ENCODE peak calls at places on chromosomes 4 and X, in five cellular contexts. Q is OCI-LY7, U is NCI-H1092, P is GM20000, R is keratinocyte. I is an unnamed sample.

GRCh38 chr4:116688536-116688935 is 396.8 kb downstream of the TRAM1L1 start:
- DNase-seq in Q (no peak), U (no peak), P (no peak), R (no peak), I (no peak)

GRCh38 chr4:100069207-100069606 is 119.1 kb upstream of the H2AZ1 start:
- DNase-seq in Q (no peak), U (no peak), P (no peak), R (no peak), I (no peak)

GRCh38 chrX:65726708-65727107 is 59.3 kb downstream of the MSN start:
- DNase-seq in Q (no peak), U (no peak), P (no peak), R (no peak), I (no peak)

GRCh38 chr4:54683616-54684346 is 26.0 kb downstream of the KIT start:
- DNase-seq in Q (peak; percentile 37), U (no peak), P (no peak), R (no peak), I (no peak)

GRCh38 chrX:63434665-63435064 is 83.5 kb upstream of the SPIN4 start:
- DNase-seq in Q (no peak), U (no peak), P (no peak), R (no peak), I (no peak)

GRCh38 chrX:129360175-129360574 is 163.1 kb downstream of the SMARCA1 start:
- DNase-seq in Q (peak; percentile 47), U (peak; percentile 46), P (peak; percentile 13), R (peak; percentile 11), I (peak; percentile 60)

GRCh38 chr4:38860788-38861424 is 4.3 kb upstream of the TLR6 start:
- DNase-seq in Q (peak; percentile 90), U (peak; percentile 19), P (peak; percentile 82), R (peak; percentile 46), I (no peak)

GRCh38 chrX:12405306-12405705 is 267.0 kb downstream of the FRMPD4 start:
- DNase-seq in Q (no peak), U (no peak), P (no peak), R (no peak), I (no peak)

GRCh38 chrX:49155243-49155899 is 7.2 kb upstream of the MAGIX start:
- DNase-seq in Q (peak; percentile 72), U (no peak), P (peak; percentile 47), R (no peak), I (no peak)

GRCh38 chr4:143178923-143179322 is 5.8 kb upstream of the USP38 start:
- DNase-seq in Q (no peak), U (no peak), P (no peak), R (no peak), I (peak; percentile 77)

GRCh38 chr4:154205471-154205870 is 286.1 kb downstream of the DCHS2 start:
- DNase-seq in Q (no peak), U (no peak), P (no peak), R (no peak), I (no peak)

GRCh38 chrX:104370089-104370488 is 115.4 kb upstream of the ESX1 start:
- DNase-seq in Q (no peak), U (no peak), P (no peak), R (peak; percentile 23), I (no peak)

GRCh38 chr4:87819281-87819919 is 13.4 kb upstream of the MEPE start:
- DNase-seq in Q (no peak), U (no peak), P (no peak), R (peak; percentile 80), I (no peak)

GRCh38 chrX:53445977-53446376 is 11.8 kb upstream of the HSD17B10 start:
- DNase-seq in Q (no peak), U (peak; percentile 41), P (no peak), R (no peak), I (no peak)

GRCh38 chr4:3416270-3416669 is 25.5 kb upstream of the HGFAC start:
- DNase-seq in Q (no peak), U (no peak), P (no peak), R (no peak), I (no peak)

GRCh38 chrX:41332408-41332987 is 1.5 kb upstream of the DDX3X start:
- DNase-seq in Q (peak; percentile 33), U (no peak), P (peak; percentile 17), R (no peak), I (no peak)

GRCh38 chrX:79130857-79131256 is 13.6 kb upstream of the GPR174 start:
- DNase-seq in Q (no peak), U (no peak), P (no peak), R (no peak), I (no peak)

GRCh38 chr4:6893449-6894085 is 16.1 kb upstream of the TBC1D14 start:
- DNase-seq in Q (no peak), U (no peak), P (no peak), R (no peak), I (no peak)

GRCh38 chr4:55615008-55615407 is 21.1 kb downstream of the NMU start:
- DNase-seq in Q (no peak), U (no peak), P (no peak), R (no peak), I (no peak)

GRCh38 chr4:184396001-184396400 is 78.3 kb downstream of the IRF2 start:
- DNase-seq in Q (peak; percentile 41), U (no peak), P (peak; percentile 51), R (no peak), I (no peak)

GRCh38 chrX:29922607-29923006 is 292.8 kb upstream of the MAGEB2 start:
- DNase-seq in Q (no peak), U (no peak), P (no peak), R (no peak), I (no peak)

GRCh38 chrX:130869239-130869638 is 33.8 kb downstream of the ENOX2 start:
- DNase-seq in Q (no peak), U (no peak), P (no peak), R (no peak), I (no peak)

GRCh38 chr4:14528921-14529320 is 473.4 kb upstream of the CPEB2 start:
- DNase-seq in Q (no peak), U (no peak), P (no peak), R (no peak), I (no peak)

GRCh38 chr4:6393544-6394475 is 78.6 kb downstream of the PPP2R2C start:
- DNase-seq in Q (no peak), U (no peak), P (no peak), R (no peak), I (no peak)

GRCh38 chr4:185559913-185560281 is 24.6 kb upstream of the PDLIM3 start:
- DNase-seq in Q (no peak), U (no peak), P (no peak), R (peak; percentile 0), I (peak; percentile 27)

GRCh38 chrX:26851981-26852380 is 611.2 kb downstream of the PPP4R3C start:
- DNase-seq in Q (no peak), U (no peak), P (peak; percentile 3), R (no peak), I (no peak)

GRCh38 chr4:186297013-186297645 is 31.1 kb downstream of the F11 start:
- DNase-seq in Q (peak; percentile 30), U (peak; percentile 3), P (peak; percentile 72), R (no peak), I (peak; percentile 54)

GRCh38 chrX:150683536-150684146 is 9.6 kb upstream of the MTMR1 start:
- DNase-seq in Q (peak; percentile 62), U (peak; percentile 8), P (peak; percentile 19), R (no peak), I (no peak)

GRCh38 chr4:92618968-92619367 is 315.2 kb downstream of the GRID2 start:
- DNase-seq in Q (no peak), U (no peak), P (no peak), R (no peak), I (no peak)

GRCh38 chr4:53586121-53586816 is 5.0 kb downstream of the LNX1 start:
- DNase-seq in Q (no peak), U (no peak), P (no peak), R (peak; percentile 83), I (no peak)

GRCh38 chr4:185143596-185143969 is 517 bp downstream of the SLC25A4 start:
- DNase-seq in Q (peak; percentile 56), U (peak; percentile 30), P (no peak), R (no peak), I (no peak)

GRCh38 chr4:75370582-75370981 is 143.6 kb downstream of the RCHY1 start:
- DNase-seq in Q (no peak), U (no peak), P (no peak), R (no peak), I (peak; percentile 17)

GRCh38 chr4:156128616-156129015 is 174.9 kb upstream of the CTSO start:
- DNase-seq in Q (no peak), U (no peak), P (no peak), R (no peak), I (no peak)

GRCh38 chrX:22296871-22297270 is 24.2 kb downstream of the CBLL2 start:
- DNase-seq in Q (no peak), U (no peak), P (no peak), R (no peak), I (no peak)

GRCh38 chr4:26206339-26206738 is 114.5 kb upstream of the RBPJ start:
- DNase-seq in Q (no peak), U (peak; percentile 3), P (no peak), R (no peak), I (no peak)

GRCh38 chrX:103687073-103687695 is 685 bp upstream of the MORF4L2 start:
- DNase-seq in Q (peak; percentile 84), U (peak; percentile 85), P (peak; percentile 50), R (no peak), I (peak; percentile 55)

GRCh38 chrX:43505759-43506158 is 150.3 kb upstream of the MAOA start:
- DNase-seq in Q (no peak), U (no peak), P (no peak), R (peak; percentile 4), I (no peak)

GRCh38 chrX:31279359-31279758 is 207.5 kb upstream of the FTHL17 start:
- DNase-seq in Q (no peak), U (no peak), P (no peak), R (peak; percentile 11), I (no peak)

I was measured in DMS153.